ENCODE peak calls at places on chromosomes 4 and X, in four cellular contexts. One of them, this sample, is unnamed.

GRCh38 chrX:155334486-155335316 is at the start of gene CLIC2:
- DNase-seq in AG09309: peak
- DNase-seq in endodermal cell: no peak
- DNase-seq in BE2C: no peak
- DNase-seq in this sample: peak

GRCh38 chr4:38949416-38950051 is 81.9 kb downstream of the FAM114A1 start:
- DNase-seq in AG09309: no peak
- DNase-seq in endodermal cell: no peak
- DNase-seq in BE2C: no peak
- DNase-seq in this sample: peak

GRCh38 chr4:65921180-65921579 is 250.9 kb upstream of the EPHA5 start:
- DNase-seq in AG09309: no peak
- DNase-seq in endodermal cell: no peak
- DNase-seq in BE2C: no peak
- DNase-seq in this sample: no peak

GRCh38 chr4:165027762-165028402 is 3.9 kb upstream of the TRIM60 start:
- DNase-seq in AG09309: no peak
- DNase-seq in endodermal cell: no peak
- DNase-seq in BE2C: no peak
- DNase-seq in this sample: no peak

GRCh38 chrX:119272882-119273806 is 37.1 kb downstream of the PGRMC1 start:
- DNase-seq in AG09309: no peak
- DNase-seq in endodermal cell: peak
- DNase-seq in BE2C: no peak
- DNase-seq in this sample: peak

GRCh38 chrX:38750551-38750950 is 50.7 kb upstream of the MID1IP1 start:
- DNase-seq in AG09309: no peak
- DNase-seq in endodermal cell: no peak
- DNase-seq in BE2C: no peak
- DNase-seq in this sample: peak

GRCh38 chr4:82618321-82618720 is 56.5 kb upstream of the TMEM150C start:
- DNase-seq in AG09309: peak
- DNase-seq in endodermal cell: no peak
- DNase-seq in BE2C: peak
- DNase-seq in this sample: no peak

GRCh38 chr4:69896530-69897116 is 34.2 kb upstream of the CSN1S1 start:
- DNase-seq in AG09309: no peak
- DNase-seq in endodermal cell: no peak
- DNase-seq in BE2C: no peak
- DNase-seq in this sample: peak

GRCh38 chr4:125639182-125639621 is 324.4 kb downstream of the FAT4 start:
- DNase-seq in AG09309: no peak
- DNase-seq in endodermal cell: peak
- DNase-seq in BE2C: no peak
- DNase-seq in this sample: peak

GRCh38 chrX:153401133-153401764 is at the start of gene PNMA6E:
- DNase-seq in AG09309: no peak
- DNase-seq in endodermal cell: no peak
- DNase-seq in BE2C: no peak
- DNase-seq in this sample: no peak

GRCh38 chr4:118281611-118282442 is 71.0 kb downstream of the PRSS12 start:
- DNase-seq in AG09309: no peak
- DNase-seq in endodermal cell: peak
- DNase-seq in BE2C: peak
- DNase-seq in this sample: peak

GRCh38 chr4:185542626-185543336 is 7.5 kb upstream of the PDLIM3 start:
- DNase-seq in AG09309: no peak
- DNase-seq in endodermal cell: no peak
- DNase-seq in BE2C: no peak
- DNase-seq in this sample: no peak

GRCh38 chr4:77169496-77169895 is 12.5 kb downstream of the CCNG2 start:
- DNase-seq in AG09309: no peak
- DNase-seq in endodermal cell: no peak
- DNase-seq in BE2C: no peak
- DNase-seq in this sample: peak

GRCh38 chrX:98380106-98380505 is 1496.4 kb downstream of the RPA4 start:
- DNase-seq in AG09309: no peak
- DNase-seq in endodermal cell: peak
- DNase-seq in BE2C: no peak
- DNase-seq in this sample: no peak

GRCh38 chr4:112509243-112510190 is 6.5 kb downstream of the NEUROG2 start:
- DNase-seq in AG09309: no peak
- DNase-seq in endodermal cell: peak
- DNase-seq in BE2C: no peak
- DNase-seq in this sample: no peak

GRCh38 chr4:165191253-165191652 is 16.1 kb upstream of the KLHL2 start:
- DNase-seq in AG09309: no peak
- DNase-seq in endodermal cell: no peak
- DNase-seq in BE2C: no peak
- DNase-seq in this sample: no peak

GRCh38 chrX:31499120-31499519 is 427.3 kb upstream of the FTHL17 start:
- DNase-seq in AG09309: no peak
- DNase-seq in endodermal cell: no peak
- DNase-seq in BE2C: no peak
- DNase-seq in this sample: peak

GRCh38 chr4:5708171-5708828 is at the start of gene EVC2:
- DNase-seq in AG09309: no peak
- DNase-seq in endodermal cell: peak
- DNase-seq in BE2C: no peak
- DNase-seq in this sample: peak

GRCh38 chr4:135838889-135839288 is 1637.3 kb upstream of the PABPC4L start:
- DNase-seq in AG09309: no peak
- DNase-seq in endodermal cell: peak
- DNase-seq in BE2C: peak
- DNase-seq in this sample: peak

GRCh38 chr4:182533948-182534347 is 290.7 kb downstream of the TENM3 start:
- DNase-seq in AG09309: no peak
- DNase-seq in endodermal cell: no peak
- DNase-seq in BE2C: no peak
- DNase-seq in this sample: peak

GRCh38 chrX:46589977-46590723 is 16.6 kb downstream of the CHST7 start:
- DNase-seq in AG09309: peak
- DNase-seq in endodermal cell: no peak
- DNase-seq in BE2C: no peak
- DNase-seq in this sample: no peak

GRCh38 chr4:110480031-110480549 is 4.1 kb downstream of the ENPEP start:
- DNase-seq in AG09309: peak
- DNase-seq in endodermal cell: no peak
- DNase-seq in BE2C: no peak
- DNase-seq in this sample: peak

GRCh38 chr4:94304365-94304971 is 38.2 kb downstream of the HPGDS start:
- DNase-seq in AG09309: no peak
- DNase-seq in endodermal cell: no peak
- DNase-seq in BE2C: peak
- DNase-seq in this sample: peak

GRCh38 chr4:88613417-88613875 is 21.2 kb downstream of the HERC3 start:
- DNase-seq in AG09309: no peak
- DNase-seq in endodermal cell: no peak
- DNase-seq in BE2C: no peak
- DNase-seq in this sample: no peak

GRCh38 chr4:140252144-140252741 is 98.3 kb upstream of the MAML3 start:
- DNase-seq in AG09309: no peak
- DNase-seq in endodermal cell: peak
- DNase-seq in BE2C: peak
- DNase-seq in this sample: peak

GRCh38 chr4:38189445-38189844 is 229.2 kb downstream of the PTTG2 start:
- DNase-seq in AG09309: peak
- DNase-seq in endodermal cell: no peak
- DNase-seq in BE2C: no peak
- DNase-seq in this sample: peak

GRCh38 chr4:71659979-71660378 is 123.9 kb downstream of the GC start:
- DNase-seq in AG09309: no peak
- DNase-seq in endodermal cell: no peak
- DNase-seq in BE2C: no peak
- DNase-seq in this sample: no peak

GRCh38 chr4:91826186-91826585 is 477.6 kb upstream of the GRID2 start:
- DNase-seq in AG09309: no peak
- DNase-seq in endodermal cell: no peak
- DNase-seq in BE2C: no peak
- DNase-seq in this sample: peak

GRCh38 chrX:10327651-10328050 is 170.9 kb downstream of the CLCN4 start:
- DNase-seq in AG09309: no peak
- DNase-seq in endodermal cell: peak
- DNase-seq in BE2C: peak
- DNase-seq in this sample: no peak

GRCh38 chr4:54110019-54110416 is 10.1 kb downstream of the GSX2 start:
- DNase-seq in AG09309: no peak
- DNase-seq in endodermal cell: no peak
- DNase-seq in BE2C: no peak
- DNase-seq in this sample: no peak
- H3K4me3 ChIP-seq in AG09309: no peak
- H3K4me3 ChIP-seq in endodermal cell: no peak
- H3K4me3 ChIP-seq in BE2C: no peak
- H3K4me3 ChIP-seq in this sample: peak

GRCh38 chrX:137058339-137059127 is 24.7 kb upstream of the GPR101 start:
- DNase-seq in AG09309: no peak
- DNase-seq in endodermal cell: no peak
- DNase-seq in BE2C: no peak
- DNase-seq in this sample: no peak

GRCh38 chrX:137051978-137052640 is 18.3 kb upstream of the GPR101 start:
- DNase-seq in AG09309: no peak
- DNase-seq in endodermal cell: peak
- DNase-seq in BE2C: peak
- DNase-seq in this sample: peak

GRCh38 chrX:137052641-137053235 is 18.9 kb upstream of the GPR101 start:
- DNase-seq in AG09309: no peak
- DNase-seq in endodermal cell: peak
- DNase-seq in BE2C: no peak
- DNase-seq in this sample: no peak
- H3K4me3 ChIP-seq in AG09309: peak
- H3K4me3 ChIP-seq in endodermal cell: peak
- H3K4me3 ChIP-seq in BE2C: peak
- H3K4me3 ChIP-seq in this sample: peak

GRCh38 chrX:150446151-150446550 is 83.0 kb downstream of the MAMLD1 start:
- DNase-seq in AG09309: no peak
- DNase-seq in endodermal cell: no peak
- DNase-seq in BE2C: no peak
- DNase-seq in this sample: no peak

GRCh38 chrX:150451953-150452352 is 88.8 kb downstream of the MAMLD1 start:
- DNase-seq in AG09309: no peak
- DNase-seq in endodermal cell: no peak
- DNase-seq in BE2C: no peak
- DNase-seq in this sample: no peak

GRCh38 chrX:150450519-150451177 is 87.5 kb downstream of the MAMLD1 start:
- DNase-seq in AG09309: no peak
- DNase-seq in endodermal cell: no peak
- DNase-seq in BE2C: no peak
- DNase-seq in this sample: no peak

GRCh38 chrX:150449313-150449712 is 86.2 kb downstream of the MAMLD1 start:
- DNase-seq in AG09309: no peak
- DNase-seq in endodermal cell: no peak
- DNase-seq in BE2C: no peak
- DNase-seq in this sample: no peak

GRCh38 chrX:150446995-150447394 is 83.9 kb downstream of the MAMLD1 start:
- DNase-seq in AG09309: no peak
- DNase-seq in endodermal cell: no peak
- DNase-seq in BE2C: no peak
- DNase-seq in this sample: no peak
- H3K4me3 ChIP-seq in AG09309: no peak
- H3K4me3 ChIP-seq in endodermal cell: no peak
- H3K4me3 ChIP-seq in BE2C: no peak
- H3K4me3 ChIP-seq in this sample: no peak

GRCh38 chrX:69503228-69503834 is 795 bp upstream of the NALF2 start:
- DNase-seq in AG09309: no peak
- DNase-seq in endodermal cell: no peak
- DNase-seq in BE2C: peak
- DNase-seq in this sample: no peak
- H3K4me3 ChIP-seq in AG09309: no peak
- H3K4me3 ChIP-seq in endodermal cell: peak
- H3K4me3 ChIP-seq in BE2C: peak
- H3K4me3 ChIP-seq in this sample: no peak

GRCh38 chr4:42789168-42789567 is 103.3 kb upstream of the GRXCR1 start:
- DNase-seq in AG09309: no peak
- DNase-seq in endodermal cell: no peak
- DNase-seq in BE2C: no peak
- DNase-seq in this sample: no peak

GRCh38 chr4:42781325-42781724 is 111.2 kb upstream of the GRXCR1 start:
- DNase-seq in AG09309: no peak
- DNase-seq in endodermal cell: no peak
- DNase-seq in BE2C: no peak
- DNase-seq in this sample: no peak

GRCh38 chr4:42786350-42787070 is 106.0 kb upstream of the GRXCR1 start:
- DNase-seq in AG09309: no peak
- DNase-seq in endodermal cell: peak
- DNase-seq in BE2C: no peak
- DNase-seq in this sample: no peak

GRCh38 chr4:42785817-42786216 is 106.7 kb upstream of the GRXCR1 start:
- DNase-seq in AG09309: no peak
- DNase-seq in endodermal cell: no peak
- DNase-seq in BE2C: no peak
- DNase-seq in this sample: no peak

DNA sequence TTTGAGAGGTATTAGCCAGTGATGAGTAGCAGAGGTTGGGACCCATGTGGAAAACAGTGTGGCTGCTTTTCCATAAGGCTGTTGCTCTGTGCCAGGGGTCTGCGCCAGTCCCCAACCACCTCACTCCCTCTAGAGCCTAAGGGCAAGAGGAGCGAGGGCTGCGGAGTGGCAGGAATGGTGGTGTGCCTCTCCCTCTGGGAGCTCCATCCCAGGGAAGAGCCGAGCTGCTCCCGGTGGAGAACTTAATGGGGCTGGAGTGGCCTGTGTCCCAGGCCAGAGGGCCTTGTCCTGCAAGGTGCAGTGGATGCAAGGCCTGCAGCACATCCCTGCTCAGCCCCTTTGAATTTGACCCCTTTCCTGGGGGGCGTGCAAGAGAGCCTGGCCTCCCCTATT is 105.4 kb upstream of the GRXCR1 start:
- DNase-seq in AG09309: no peak
- DNase-seq in endodermal cell: no peak
- DNase-seq in BE2C: no peak
- DNase-seq in this sample: no peak
- H3K4me3 ChIP-seq in AG09309: no peak
- H3K4me3 ChIP-seq in endodermal cell: no peak
- H3K4me3 ChIP-seq in BE2C: no peak
- H3K4me3 ChIP-seq in this sample: no peak

GRCh38 chr4:40195182-40196177 is 1.4 kb upstream of the RHOH start:
- DNase-seq in AG09309: no peak
- DNase-seq in endodermal cell: no peak
- DNase-seq in BE2C: no peak
- DNase-seq in this sample: no peak
- H3K4me3 ChIP-seq in AG09309: no peak
- H3K4me3 ChIP-seq in endodermal cell: no peak
- H3K4me3 ChIP-seq in BE2C: no peak
- H3K4me3 ChIP-seq in this sample: no peak

GRCh38 chr4:15005474-15006115 is 3.3 kb downstream of the CPEB2 start:
- DNase-seq in AG09309: no peak
- DNase-seq in endodermal cell: no peak
- DNase-seq in BE2C: no peak
- DNase-seq in this sample: no peak

GRCh38 chr4:15004701-15005301 is 2.5 kb downstream of the CPEB2 start:
- DNase-seq in AG09309: no peak
- DNase-seq in endodermal cell: peak
- DNase-seq in BE2C: peak
- DNase-seq in this sample: peak

GRCh38 chr4:15006416-15007024 is 4.2 kb downstream of the CPEB2 start:
- DNase-seq in AG09309: no peak
- DNase-seq in endodermal cell: no peak
- DNase-seq in BE2C: no peak
- DNase-seq in this sample: peak

GRCh38 chr4:15010038-15010585 is 7.8 kb downstream of the CPEB2 start:
- DNase-seq in AG09309: no peak
- DNase-seq in endodermal cell: no peak
- DNase-seq in BE2C: no peak
- DNase-seq in this sample: no peak

GRCh38 chr4:15007201-15007600 is 4.9 kb downstream of the CPEB2 start:
- DNase-seq in AG09309: no peak
- DNase-seq in endodermal cell: no peak
- DNase-seq in BE2C: peak
- DNase-seq in this sample: no peak
- H3K4me3 ChIP-seq in AG09309: no peak
- H3K4me3 ChIP-seq in endodermal cell: no peak
- H3K4me3 ChIP-seq in BE2C: peak
- H3K4me3 ChIP-seq in this sample: peak

This sample was measured in choroid plexus epithelial cell.